ENCODE peak calls at places on chromosomes 11 and 22, in eight cellular contexts. One of them, this sample, is unnamed.

GRCh38 chr11:19455731-19456130 is 215.0 kb upstream of the E2F8 start:
- DNase-seq in stimulated activated CD4-positive, alpha-beta T cell treated with anti-CD3 and anti-CD28 coated beads, Interleukin-1b, Interleukin-23, amount 100 ng/mL, for 48 hours: no peak
- DNase-seq in amniotic stem cell: no peak
- DNase-seq in nephron progenitor cell: no peak
- DNase-seq in epithelial cell of esophagus: no peak
- DNase-seq in spleen: no peak
- DNase-seq in GM04503: no peak
- DNase-seq in skeletal muscle cell: peak; percentile 59
- DNase-seq in this sample: no peak

GRCh38 chr22:28243539-28243938 is 324.5 kb upstream of the PITPNB start:
- DNase-seq in stimulated activated CD4-positive, alpha-beta T cell treated with anti-CD3 and anti-CD28 coated beads, Interleukin-1b, Interleukin-23, amount 100 ng/mL, for 48 hours: no peak
- DNase-seq in amniotic stem cell: no peak
- DNase-seq in nephron progenitor cell: no peak
- DNase-seq in epithelial cell of esophagus: no peak
- DNase-seq in spleen: no peak
- DNase-seq in GM04503: no peak
- DNase-seq in skeletal muscle cell: no peak
- DNase-seq in this sample: no peak

GRCh38 chr11:66676279-66676919 is 1.3 kb downstream of the RBM4B start:
- DNase-seq in stimulated activated CD4-positive, alpha-beta T cell treated with anti-CD3 and anti-CD28 coated beads, Interleukin-1b, Interleukin-23, amount 100 ng/mL, for 48 hours: no peak
- DNase-seq in amniotic stem cell: no peak
- DNase-seq in nephron progenitor cell: no peak
- DNase-seq in epithelial cell of esophagus: no peak
- DNase-seq in spleen: peak; percentile 50
- DNase-seq in GM04503: no peak
- DNase-seq in skeletal muscle cell: no peak
- DNase-seq in this sample: no peak

GRCh38 chr11:67406969-67407699 is 3.3 kb downstream of the TBC1D10C start:
- DNase-seq in stimulated activated CD4-positive, alpha-beta T cell treated with anti-CD3 and anti-CD28 coated beads, Interleukin-1b, Interleukin-23, amount 100 ng/mL, for 48 hours: no peak
- DNase-seq in amniotic stem cell: no peak
- DNase-seq in nephron progenitor cell: no peak
- DNase-seq in epithelial cell of esophagus: no peak
- DNase-seq in spleen: peak; percentile 83
- DNase-seq in GM04503: no peak
- DNase-seq in skeletal muscle cell: no peak
- DNase-seq in this sample: no peak

GRCh38 chr11:75497788-75498404 is 27.8 kb downstream of the GDPD5 start:
- DNase-seq in stimulated activated CD4-positive, alpha-beta T cell treated with anti-CD3 and anti-CD28 coated beads, Interleukin-1b, Interleukin-23, amount 100 ng/mL, for 48 hours: peak; percentile 6
- DNase-seq in amniotic stem cell: no peak
- DNase-seq in nephron progenitor cell: no peak
- DNase-seq in epithelial cell of esophagus: no peak
- DNase-seq in spleen: no peak
- DNase-seq in GM04503: no peak
- DNase-seq in skeletal muscle cell: no peak
- DNase-seq in this sample: no peak

GRCh38 chr22:46968848-46969247 is 206.4 kb downstream of the TBC1D22A start:
- DNase-seq in stimulated activated CD4-positive, alpha-beta T cell treated with anti-CD3 and anti-CD28 coated beads, Interleukin-1b, Interleukin-23, amount 100 ng/mL, for 48 hours: no peak
- DNase-seq in amniotic stem cell: no peak
- DNase-seq in nephron progenitor cell: no peak
- DNase-seq in epithelial cell of esophagus: no peak
- DNase-seq in spleen: no peak
- DNase-seq in GM04503: no peak
- DNase-seq in skeletal muscle cell: no peak
- DNase-seq in this sample: no peak

GRCh38 chr11:132234878-132235277 is 864.5 kb downstream of the NTM start:
- DNase-seq in stimulated activated CD4-positive, alpha-beta T cell treated with anti-CD3 and anti-CD28 coated beads, Interleukin-1b, Interleukin-23, amount 100 ng/mL, for 48 hours: no peak
- DNase-seq in amniotic stem cell: peak; percentile 12
- DNase-seq in nephron progenitor cell: no peak
- DNase-seq in epithelial cell of esophagus: peak; percentile 39
- DNase-seq in spleen: no peak
- DNase-seq in GM04503: peak; percentile 64
- DNase-seq in skeletal muscle cell: peak; percentile 80
- DNase-seq in this sample: no peak

GRCh38 chr11:27505781-27506180 is 788 bp downstream of the LIN7C start:
- DNase-seq in stimulated activated CD4-positive, alpha-beta T cell treated with anti-CD3 and anti-CD28 coated beads, Interleukin-1b, Interleukin-23, amount 100 ng/mL, for 48 hours: no peak
- DNase-seq in amniotic stem cell: no peak
- DNase-seq in nephron progenitor cell: no peak
- DNase-seq in epithelial cell of esophagus: no peak
- DNase-seq in spleen: no peak
- DNase-seq in GM04503: no peak
- DNase-seq in skeletal muscle cell: no peak
- DNase-seq in this sample: no peak

GRCh38 chr11:104881117-104881794 is 17.0 kb downstream of the CASP12 start:
- DNase-seq in stimulated activated CD4-positive, alpha-beta T cell treated with anti-CD3 and anti-CD28 coated beads, Interleukin-1b, Interleukin-23, amount 100 ng/mL, for 48 hours: no peak
- DNase-seq in amniotic stem cell: no peak
- DNase-seq in nephron progenitor cell: no peak
- DNase-seq in epithelial cell of esophagus: no peak
- DNase-seq in spleen: no peak
- DNase-seq in GM04503: no peak
- DNase-seq in skeletal muscle cell: no peak
- DNase-seq in this sample: no peak

GRCh38 chr11:3007404-3008010 is 15.4 kb upstream of the NAP1L4 start:
- DNase-seq in stimulated activated CD4-positive, alpha-beta T cell treated with anti-CD3 and anti-CD28 coated beads, Interleukin-1b, Interleukin-23, amount 100 ng/mL, for 48 hours: no peak
- DNase-seq in amniotic stem cell: no peak
- DNase-seq in nephron progenitor cell: no peak
- DNase-seq in epithelial cell of esophagus: no peak
- DNase-seq in spleen: no peak
- DNase-seq in GM04503: no peak
- DNase-seq in skeletal muscle cell: no peak
- DNase-seq in this sample: no peak

GRCh38 chr11:11403763-11404725 is 51.0 kb upstream of the CSNK2A3 start:
- DNase-seq in stimulated activated CD4-positive, alpha-beta T cell treated with anti-CD3 and anti-CD28 coated beads, Interleukin-1b, Interleukin-23, amount 100 ng/mL, for 48 hours: no peak
- DNase-seq in amniotic stem cell: peak; percentile 24
- DNase-seq in nephron progenitor cell: no peak
- DNase-seq in epithelial cell of esophagus: peak; percentile 63
- DNase-seq in spleen: no peak
- DNase-seq in GM04503: no peak
- DNase-seq in skeletal muscle cell: no peak
- DNase-seq in this sample: no peak

GRCh38 chr11:44290206-44290605 is 19.7 kb downstream of the ALX4 start:
- DNase-seq in stimulated activated CD4-positive, alpha-beta T cell treated with anti-CD3 and anti-CD28 coated beads, Interleukin-1b, Interleukin-23, amount 100 ng/mL, for 48 hours: no peak
- DNase-seq in amniotic stem cell: no peak
- DNase-seq in nephron progenitor cell: no peak
- DNase-seq in epithelial cell of esophagus: peak; percentile 85
- DNase-seq in spleen: no peak
- DNase-seq in GM04503: no peak
- DNase-seq in skeletal muscle cell: no peak
- DNase-seq in this sample: no peak

GRCh38 chr11:78261869-78262637 is 73.3 kb downstream of the USP35 start:
- DNase-seq in stimulated activated CD4-positive, alpha-beta T cell treated with anti-CD3 and anti-CD28 coated beads, Interleukin-1b, Interleukin-23, amount 100 ng/mL, for 48 hours: no peak
- DNase-seq in amniotic stem cell: no peak
- DNase-seq in nephron progenitor cell: no peak
- DNase-seq in epithelial cell of esophagus: no peak
- DNase-seq in spleen: no peak
- DNase-seq in GM04503: no peak
- DNase-seq in skeletal muscle cell: no peak
- DNase-seq in this sample: no peak

GRCh38 chr11:12275818-12276217 is 101.6 kb upstream of the PARVA start:
- DNase-seq in stimulated activated CD4-positive, alpha-beta T cell treated with anti-CD3 and anti-CD28 coated beads, Interleukin-1b, Interleukin-23, amount 100 ng/mL, for 48 hours: no peak
- DNase-seq in amniotic stem cell: no peak
- DNase-seq in nephron progenitor cell: no peak
- DNase-seq in epithelial cell of esophagus: no peak
- DNase-seq in spleen: no peak
- DNase-seq in GM04503: no peak
- DNase-seq in skeletal muscle cell: no peak
- DNase-seq in this sample: no peak

GRCh38 chr11:74819400-74819799 is 70.8 kb downstream of the RNF169 start:
- DNase-seq in stimulated activated CD4-positive, alpha-beta T cell treated with anti-CD3 and anti-CD28 coated beads, Interleukin-1b, Interleukin-23, amount 100 ng/mL, for 48 hours: no peak
- DNase-seq in amniotic stem cell: no peak
- DNase-seq in nephron progenitor cell: no peak
- DNase-seq in epithelial cell of esophagus: no peak
- DNase-seq in spleen: no peak
- DNase-seq in GM04503: no peak
- DNase-seq in skeletal muscle cell: no peak
- DNase-seq in this sample: no peak

GRCh38 chr11:64226507-64227051 is 505 bp downstream of the NUDT22 start:
- DNase-seq in stimulated activated CD4-positive, alpha-beta T cell treated with anti-CD3 and anti-CD28 coated beads, Interleukin-1b, Interleukin-23, amount 100 ng/mL, for 48 hours: peak; percentile 63
- DNase-seq in amniotic stem cell: no peak
- DNase-seq in nephron progenitor cell: no peak
- DNase-seq in epithelial cell of esophagus: no peak
- DNase-seq in spleen: peak; percentile 94
- DNase-seq in GM04503: no peak
- DNase-seq in skeletal muscle cell: no peak
- DNase-seq in this sample: peak; percentile 74

GRCh38 chr11:1128333-1129142 is 29.2 kb upstream of the MUC5AC start:
- DNase-seq in stimulated activated CD4-positive, alpha-beta T cell treated with anti-CD3 and anti-CD28 coated beads, Interleukin-1b, Interleukin-23, amount 100 ng/mL, for 48 hours: no peak
- DNase-seq in amniotic stem cell: no peak
- DNase-seq in nephron progenitor cell: no peak
- DNase-seq in epithelial cell of esophagus: no peak
- DNase-seq in spleen: peak; percentile 68
- DNase-seq in GM04503: no peak
- DNase-seq in skeletal muscle cell: no peak
- DNase-seq in this sample: peak; percentile 14

GRCh38 chr11:93529707-93530467 is 13.3 kb downstream of the SMCO4 start:
- DNase-seq in stimulated activated CD4-positive, alpha-beta T cell treated with anti-CD3 and anti-CD28 coated beads, Interleukin-1b, Interleukin-23, amount 100 ng/mL, for 48 hours: no peak
- DNase-seq in amniotic stem cell: no peak
- DNase-seq in nephron progenitor cell: no peak
- DNase-seq in epithelial cell of esophagus: no peak
- DNase-seq in spleen: peak; percentile 76
- DNase-seq in GM04503: no peak
- DNase-seq in skeletal muscle cell: no peak
- DNase-seq in this sample: no peak

GRCh38 chr22:42817556-42817955 is 39.5 kb downstream of the ARFGAP3 start:
- DNase-seq in stimulated activated CD4-positive, alpha-beta T cell treated with anti-CD3 and anti-CD28 coated beads, Interleukin-1b, Interleukin-23, amount 100 ng/mL, for 48 hours: no peak
- DNase-seq in amniotic stem cell: no peak
- DNase-seq in nephron progenitor cell: no peak
- DNase-seq in epithelial cell of esophagus: no peak
- DNase-seq in spleen: no peak
- DNase-seq in GM04503: no peak
- DNase-seq in skeletal muscle cell: no peak
- DNase-seq in this sample: no peak

GRCh38 chr11:66467034-66467659 is 442 bp downstream of the PELI3 start:
- DNase-seq in stimulated activated CD4-positive, alpha-beta T cell treated with anti-CD3 and anti-CD28 coated beads, Interleukin-1b, Interleukin-23, amount 100 ng/mL, for 48 hours: peak; percentile 41
- DNase-seq in amniotic stem cell: no peak
- DNase-seq in nephron progenitor cell: no peak
- DNase-seq in epithelial cell of esophagus: peak; percentile 36
- DNase-seq in spleen: no peak
- DNase-seq in GM04503: no peak
- DNase-seq in skeletal muscle cell: no peak
- DNase-seq in this sample: no peak

GRCh38 chr11:2168286-2169000 is 3.2 kb downstream of the TH start:
- DNase-seq in stimulated activated CD4-positive, alpha-beta T cell treated with anti-CD3 and anti-CD28 coated beads, Interleukin-1b, Interleukin-23, amount 100 ng/mL, for 48 hours: no peak
- DNase-seq in amniotic stem cell: no peak
- DNase-seq in nephron progenitor cell: no peak
- DNase-seq in epithelial cell of esophagus: no peak
- DNase-seq in spleen: no peak
- DNase-seq in GM04503: no peak
- DNase-seq in skeletal muscle cell: no peak
- DNase-seq in this sample: no peak

GRCh38 chr11:120738516-120739046 is 227.0 kb downstream of the GRIK4 start:
- DNase-seq in stimulated activated CD4-positive, alpha-beta T cell treated with anti-CD3 and anti-CD28 coated beads, Interleukin-1b, Interleukin-23, amount 100 ng/mL, for 48 hours: no peak
- DNase-seq in amniotic stem cell: no peak
- DNase-seq in nephron progenitor cell: no peak
- DNase-seq in epithelial cell of esophagus: no peak
- DNase-seq in spleen: no peak
- DNase-seq in GM04503: no peak
- DNase-seq in skeletal muscle cell: no peak
- DNase-seq in this sample: no peak

GRCh38 chr11:24624432-24624831 is 127.6 kb downstream of the LUZP2 start:
- DNase-seq in stimulated activated CD4-positive, alpha-beta T cell treated with anti-CD3 and anti-CD28 coated beads, Interleukin-1b, Interleukin-23, amount 100 ng/mL, for 48 hours: no peak
- DNase-seq in amniotic stem cell: no peak
- DNase-seq in nephron progenitor cell: no peak
- DNase-seq in epithelial cell of esophagus: no peak
- DNase-seq in spleen: no peak
- DNase-seq in GM04503: no peak
- DNase-seq in skeletal muscle cell: no peak
- DNase-seq in this sample: no peak

GRCh38 chr11:71472941-71473792 is 20.2 kb downstream of the NADSYN1 start:
- DNase-seq in stimulated activated CD4-positive, alpha-beta T cell treated with anti-CD3 and anti-CD28 coated beads, Interleukin-1b, Interleukin-23, amount 100 ng/mL, for 48 hours: no peak
- DNase-seq in amniotic stem cell: no peak
- DNase-seq in nephron progenitor cell: no peak
- DNase-seq in epithelial cell of esophagus: no peak
- DNase-seq in spleen: peak; percentile 64
- DNase-seq in GM04503: no peak
- DNase-seq in skeletal muscle cell: no peak
- DNase-seq in this sample: peak; percentile 41

GRCh38 chr22:48137640-48138039 is 1375.2 kb downstream of the TBC1D22A start:
- DNase-seq in stimulated activated CD4-positive, alpha-beta T cell treated with anti-CD3 and anti-CD28 coated beads, Interleukin-1b, Interleukin-23, amount 100 ng/mL, for 48 hours: no peak
- DNase-seq in amniotic stem cell: no peak
- DNase-seq in nephron progenitor cell: no peak
- DNase-seq in epithelial cell of esophagus: no peak
- DNase-seq in spleen: no peak
- DNase-seq in GM04503: no peak
- DNase-seq in skeletal muscle cell: no peak
- DNase-seq in this sample: no peak

GRCh38 chr22:42841444-42841843 is 15.6 kb downstream of the ARFGAP3 start:
- DNase-seq in stimulated activated CD4-positive, alpha-beta T cell treated with anti-CD3 and anti-CD28 coated beads, Interleukin-1b, Interleukin-23, amount 100 ng/mL, for 48 hours: no peak
- DNase-seq in amniotic stem cell: no peak
- DNase-seq in nephron progenitor cell: no peak
- DNase-seq in epithelial cell of esophagus: peak; percentile 23
- DNase-seq in spleen: no peak
- DNase-seq in GM04503: no peak
- DNase-seq in skeletal muscle cell: no peak
- DNase-seq in this sample: no peak

GRCh38 chr11:1508491-1508891 is 21.9 kb upstream of the MOB2 start:
- DNase-seq in stimulated activated CD4-positive, alpha-beta T cell treated with anti-CD3 and anti-CD28 coated beads, Interleukin-1b, Interleukin-23, amount 100 ng/mL, for 48 hours: no peak
- DNase-seq in amniotic stem cell: no peak
- DNase-seq in nephron progenitor cell: no peak
- DNase-seq in epithelial cell of esophagus: no peak
- DNase-seq in spleen: no peak
- DNase-seq in GM04503: no peak
- DNase-seq in skeletal muscle cell: no peak
- DNase-seq in this sample: no peak

GRCh38 chr22:22553735-22554134 is 5.3 kb downstream of the PRAME start:
- DNase-seq in stimulated activated CD4-positive, alpha-beta T cell treated with anti-CD3 and anti-CD28 coated beads, Interleukin-1b, Interleukin-23, amount 100 ng/mL, for 48 hours: no peak
- DNase-seq in amniotic stem cell: no peak
- DNase-seq in nephron progenitor cell: no peak
- DNase-seq in epithelial cell of esophagus: no peak
- DNase-seq in spleen: no peak
- DNase-seq in GM04503: no peak
- DNase-seq in skeletal muscle cell: no peak
- DNase-seq in this sample: no peak

GRCh38 chr22:24398409-24398808 is 29.0 kb upstream of the ADORA2A start:
- DNase-seq in stimulated activated CD4-positive, alpha-beta T cell treated with anti-CD3 and anti-CD28 coated beads, Interleukin-1b, Interleukin-23, amount 100 ng/mL, for 48 hours: no peak
- DNase-seq in amniotic stem cell: no peak
- DNase-seq in nephron progenitor cell: no peak
- DNase-seq in epithelial cell of esophagus: no peak
- DNase-seq in spleen: no peak
- DNase-seq in GM04503: no peak
- DNase-seq in skeletal muscle cell: no peak
- DNase-seq in this sample: no peak

GRCh38 chr22:43946391-43946680 is 8.9 kb upstream of the SAMM50 start:
- DNase-seq in stimulated activated CD4-positive, alpha-beta T cell treated with anti-CD3 and anti-CD28 coated beads, Interleukin-1b, Interleukin-23, amount 100 ng/mL, for 48 hours: no peak
- DNase-seq in amniotic stem cell: no peak
- DNase-seq in nephron progenitor cell: no peak
- DNase-seq in epithelial cell of esophagus: no peak
- DNase-seq in spleen: no peak
- DNase-seq in GM04503: no peak
- DNase-seq in skeletal muscle cell: no peak
- DNase-seq in this sample: no peak

GRCh38 chr22:41994506-41994905 is 4.1 kb upstream of the WBP2NL start:
- DNase-seq in stimulated activated CD4-positive, alpha-beta T cell treated with anti-CD3 and anti-CD28 coated beads, Interleukin-1b, Interleukin-23, amount 100 ng/mL, for 48 hours: no peak
- DNase-seq in amniotic stem cell: no peak
- DNase-seq in nephron progenitor cell: no peak
- DNase-seq in epithelial cell of esophagus: no peak
- DNase-seq in spleen: peak; percentile 20
- DNase-seq in GM04503: no peak
- DNase-seq in skeletal muscle cell: no peak
- DNase-seq in this sample: no peak

GRCh38 chr11:19725379-19726079 is 12.9 kb downstream of the NAV2 start:
- DNase-seq in stimulated activated CD4-positive, alpha-beta T cell treated with anti-CD3 and anti-CD28 coated beads, Interleukin-1b, Interleukin-23, amount 100 ng/mL, for 48 hours: no peak
- DNase-seq in amniotic stem cell: no peak
- DNase-seq in nephron progenitor cell: no peak
- DNase-seq in epithelial cell of esophagus: peak; percentile 27
- DNase-seq in spleen: no peak
- DNase-seq in GM04503: no peak
- DNase-seq in skeletal muscle cell: no peak
- DNase-seq in this sample: peak; percentile 35